ENCODE peak calls at places on chromosomes 5 and 9, in five cellular contexts. One of them, this sample, is unnamed.

GRCh38 chr9:87270241-87271234 is 227.1 kb upstream of the DAPK1 start:
- DNase-seq in left ventricle myocardium inferior: peak; percentile 35
- DNase-seq in psoas muscle: peak; percentile 35
- DNase-seq in WERI-Rb-1: no peak
- DNase-seq in neural progenitor cell: peak; percentile 63
- DNase-seq in this sample: no peak

GRCh38 chr9:93117924-93118862 is 15.9 kb downstream of the NINJ1 start:
- DNase-seq in left ventricle myocardium inferior: peak; percentile 8
- DNase-seq in psoas muscle: peak; percentile 4
- DNase-seq in WERI-Rb-1: no peak
- DNase-seq in neural progenitor cell: no peak
- DNase-seq in this sample: no peak

GRCh38 chr5:61523072-61523471 is 191.0 kb downstream of the ZSWIM6 start:
- DNase-seq in left ventricle myocardium inferior: no peak
- DNase-seq in psoas muscle: no peak
- DNase-seq in WERI-Rb-1: no peak
- DNase-seq in neural progenitor cell: no peak
- DNase-seq in this sample: no peak

GRCh38 chr9:89137548-89138462 is 40.8 kb downstream of the SHC3 start:
- DNase-seq in left ventricle myocardium inferior: peak; percentile 19
- DNase-seq in psoas muscle: peak; percentile 45
- DNase-seq in WERI-Rb-1: no peak
- DNase-seq in neural progenitor cell: no peak
- DNase-seq in this sample: peak; percentile 42

GRCh38 chr5:150500328-150500841 is 7.5 kb upstream of the NDST1 start:
- DNase-seq in left ventricle myocardium inferior: peak; percentile 75
- DNase-seq in psoas muscle: peak; percentile 66
- DNase-seq in WERI-Rb-1: no peak
- DNase-seq in neural progenitor cell: no peak
- DNase-seq in this sample: peak; percentile 63

GRCh38 chr5:143506881-143507552 is 103.5 kb upstream of the NR3C1 start:
- DNase-seq in left ventricle myocardium inferior: no peak
- DNase-seq in psoas muscle: no peak
- DNase-seq in WERI-Rb-1: no peak
- DNase-seq in neural progenitor cell: no peak
- DNase-seq in this sample: no peak

GRCh38 chr5:131854134-131854533 is 57.3 kb upstream of the FNIP1 start:
- DNase-seq in left ventricle myocardium inferior: no peak
- DNase-seq in psoas muscle: no peak
- DNase-seq in WERI-Rb-1: no peak
- DNase-seq in neural progenitor cell: no peak
- DNase-seq in this sample: no peak

GRCh38 chr5:14202462-14202861 is 59.3 kb downstream of the TRIO start:
- DNase-seq in left ventricle myocardium inferior: no peak
- DNase-seq in psoas muscle: no peak
- DNase-seq in WERI-Rb-1: no peak
- DNase-seq in neural progenitor cell: no peak
- DNase-seq in this sample: no peak

GRCh38 chr9:95822583-95823431 is 52.7 kb upstream of the ERCC6L2 start:
- DNase-seq in left ventricle myocardium inferior: no peak
- DNase-seq in psoas muscle: no peak
- DNase-seq in WERI-Rb-1: no peak
- DNase-seq in neural progenitor cell: no peak
- DNase-seq in this sample: no peak

GRCh38 chr9:136110082-136111061 is 8.3 kb downstream of the TMEM250 start:
- DNase-seq in left ventricle myocardium inferior: no peak
- DNase-seq in psoas muscle: no peak
- DNase-seq in WERI-Rb-1: peak; percentile 52
- DNase-seq in neural progenitor cell: peak; percentile 64
- DNase-seq in this sample: no peak

GRCh38 chr5:61626639-61627282 is 294.7 kb downstream of the ZSWIM6 start:
- DNase-seq in left ventricle myocardium inferior: no peak
- DNase-seq in psoas muscle: no peak
- DNase-seq in WERI-Rb-1: no peak
- DNase-seq in neural progenitor cell: no peak
- DNase-seq in this sample: peak; percentile 25

GRCh38 chr9:19683715-19684114 is 105.1 kb downstream of the SLC24A2 start:
- DNase-seq in left ventricle myocardium inferior: no peak
- DNase-seq in psoas muscle: no peak
- DNase-seq in WERI-Rb-1: no peak
- DNase-seq in neural progenitor cell: peak; percentile 5
- DNase-seq in this sample: no peak

GRCh38 chr9:2621678-2622360 is at the start of gene VLDLR:
- DNase-seq in left ventricle myocardium inferior: peak; percentile 68
- DNase-seq in psoas muscle: no peak
- DNase-seq in WERI-Rb-1: peak; percentile 66
- DNase-seq in neural progenitor cell: peak; percentile 82
- DNase-seq in this sample: peak; percentile 64

GRCh38 chr9:68533678-68534077 is 7.0 kb downstream of the TMEM252 start:
- DNase-seq in left ventricle myocardium inferior: no peak
- DNase-seq in psoas muscle: no peak
- DNase-seq in WERI-Rb-1: peak; percentile 67
- DNase-seq in neural progenitor cell: no peak
- DNase-seq in this sample: no peak

GRCh38 chr9:130180516-130180915 is 8.3 kb downstream of the NCS1 start:
- DNase-seq in left ventricle myocardium inferior: no peak
- DNase-seq in psoas muscle: no peak
- DNase-seq in WERI-Rb-1: no peak
- DNase-seq in neural progenitor cell: no peak
- DNase-seq in this sample: no peak

GRCh38 chr9:129109504-129109903 is 1.1 kb downstream of the CRAT start:
- DNase-seq in left ventricle myocardium inferior: no peak
- DNase-seq in psoas muscle: peak; percentile 72
- DNase-seq in WERI-Rb-1: peak; percentile 53
- DNase-seq in neural progenitor cell: peak; percentile 34
- DNase-seq in this sample: peak; percentile 50

GRCh38 chr9:138020120-138020794 is 142.7 kb downstream of the CACNA1B start:
- DNase-seq in left ventricle myocardium inferior: no peak
- DNase-seq in psoas muscle: no peak
- DNase-seq in WERI-Rb-1: no peak
- DNase-seq in neural progenitor cell: no peak
- DNase-seq in this sample: no peak

GRCh38 chr9:93193373-93193725 is 9.4 kb downstream of the WNK2 start:
- DNase-seq in left ventricle myocardium inferior: no peak
- DNase-seq in psoas muscle: no peak
- DNase-seq in WERI-Rb-1: no peak
- DNase-seq in neural progenitor cell: no peak
- DNase-seq in this sample: peak; percentile 85

GRCh38 chr5:173495225-173495904 is 121.1 kb downstream of the BOD1 start:
- DNase-seq in left ventricle myocardium inferior: no peak
- DNase-seq in psoas muscle: no peak
- DNase-seq in WERI-Rb-1: no peak
- DNase-seq in neural progenitor cell: no peak
- DNase-seq in this sample: no peak

GRCh38 chr9:122057211-122057610 is 35.9 kb downstream of the TTLL11 start:
- DNase-seq in left ventricle myocardium inferior: no peak
- DNase-seq in psoas muscle: no peak
- DNase-seq in WERI-Rb-1: no peak
- DNase-seq in neural progenitor cell: no peak
- DNase-seq in this sample: no peak

GRCh38 chr5:2727620-2728019 is 23.9 kb downstream of the IRX2 start:
- DNase-seq in left ventricle myocardium inferior: no peak
- DNase-seq in psoas muscle: no peak
- DNase-seq in WERI-Rb-1: peak; percentile 6
- DNase-seq in neural progenitor cell: no peak
- DNase-seq in this sample: no peak

GRCh38 chr5:138725153-138725884 is 27.9 kb upstream of the CTNNA1 start:
- DNase-seq in left ventricle myocardium inferior: peak; percentile 46
- DNase-seq in psoas muscle: peak; percentile 28
- DNase-seq in WERI-Rb-1: peak; percentile 33
- DNase-seq in neural progenitor cell: peak; percentile 66
- DNase-seq in this sample: no peak

GRCh38 chr9:114378883-114379282 is 8.9 kb downstream of the AKNA start:
- DNase-seq in left ventricle myocardium inferior: no peak
- DNase-seq in psoas muscle: no peak
- DNase-seq in WERI-Rb-1: no peak
- DNase-seq in neural progenitor cell: no peak
- DNase-seq in this sample: no peak
- TF ChIP-seq CTCF in left ventricle myocardium inferior: no peak
- TF ChIP-seq CTCF in psoas muscle: no peak
- TF ChIP-seq CTCF in WERI-Rb-1: no peak
- TF ChIP-seq CTCF in neural progenitor cell: no peak
- TF ChIP-seq CTCF in this sample: no peak

GRCh38 chr9:5608298-5609254 is 20.3 kb upstream of the RIC1 start:
- DNase-seq in left ventricle myocardium inferior: no peak
- DNase-seq in psoas muscle: no peak
- DNase-seq in WERI-Rb-1: no peak
- DNase-seq in neural progenitor cell: no peak
- DNase-seq in this sample: no peak
- H3K4me3 ChIP-seq in left ventricle myocardium inferior: peak overlapping the region; percentile 59
- H3K4me3 ChIP-seq in psoas muscle: peak overlapping the region; percentile 58
- H3K4me3 ChIP-seq in WERI-Rb-1: no peak overlapping the region
- H3K4me3 ChIP-seq in neural progenitor cell: no peak overlapping the region
- H3K4me3 ChIP-seq in this sample: no peak overlapping the region

GRCh38 chr5:10431408-10431807 is 10.3 kb upstream of the ROPN1L start:
- DNase-seq in left ventricle myocardium inferior: no peak
- DNase-seq in psoas muscle: no peak
- DNase-seq in WERI-Rb-1: no peak
- DNase-seq in neural progenitor cell: no peak
- DNase-seq in this sample: no peak
- H3K36me3 ChIP-seq in left ventricle myocardium inferior: peaks cover 92% of the 10 kb centered on the region
- H3K36me3 ChIP-seq in psoas muscle: peaks cover 98% of the 10 kb centered on the region
- H3K36me3 ChIP-seq in WERI-Rb-1: peaks cover 82% of the 10 kb centered on the region
- H3K36me3 ChIP-seq in neural progenitor cell: peaks cover 13% of the 10 kb centered on the region
- H3K36me3 ChIP-seq in this sample: no peaks in the 10 kb centered on the region

GRCh38 chr5:107389130-107389553 is 281.6 kb downstream of the EFNA5 start:
- DNase-seq in left ventricle myocardium inferior: no peak
- DNase-seq in psoas muscle: no peak
- DNase-seq in WERI-Rb-1: no peak
- DNase-seq in neural progenitor cell: no peak
- DNase-seq in this sample: peak; percentile 24
- TF ChIP-seq CTCF in left ventricle myocardium inferior: peak; percentile 33
- TF ChIP-seq CTCF in psoas muscle: no peak
- TF ChIP-seq CTCF in WERI-Rb-1: no peak
- TF ChIP-seq CTCF in neural progenitor cell: no peak
- TF ChIP-seq CTCF in this sample: no peak

DNA sequence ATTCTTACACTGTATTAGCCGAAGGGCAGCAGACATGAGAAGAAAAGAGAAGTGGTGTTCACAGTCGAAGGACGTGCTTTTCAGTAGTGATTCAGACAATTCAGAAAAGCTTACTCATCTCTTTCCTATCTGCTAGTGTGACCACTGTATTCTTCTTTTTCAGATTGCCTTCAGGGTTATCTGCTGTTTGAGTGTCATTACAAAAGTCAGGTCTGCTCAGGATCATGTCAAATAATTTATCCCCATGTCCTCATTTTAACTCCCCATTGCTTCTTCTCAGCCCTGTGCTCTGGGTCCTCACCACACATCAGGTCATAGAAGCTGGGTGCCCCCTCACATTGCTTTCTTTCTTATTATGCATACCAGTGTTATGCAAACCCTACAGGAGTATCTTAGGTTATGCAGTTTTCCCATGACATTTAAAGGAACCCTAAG is 394.0 kb downstream of the CETN3 start:
- DNase-seq in left ventricle myocardium inferior: no peak
- DNase-seq in psoas muscle: no peak
- DNase-seq in WERI-Rb-1: no peak
- DNase-seq in neural progenitor cell: no peak
- DNase-seq in this sample: no peak
- H3K4me3 ChIP-seq in left ventricle myocardium inferior: no peak overlapping the region
- H3K4me3 ChIP-seq in psoas muscle: no peak overlapping the region
- H3K4me3 ChIP-seq in WERI-Rb-1: no peak overlapping the region
- H3K4me3 ChIP-seq in neural progenitor cell: no peak overlapping the region
- H3K4me3 ChIP-seq in this sample: no peak overlapping the region

GRCh38 chr5:142003266-142003800 is 9.5 kb downstream of the GNPDA1 start:
- DNase-seq in left ventricle myocardium inferior: no peak
- DNase-seq in psoas muscle: no peak
- DNase-seq in WERI-Rb-1: no peak
- DNase-seq in neural progenitor cell: no peak
- DNase-seq in this sample: no peak

GRCh38 chr5:142000176-142000575 is 12.7 kb downstream of the GNPDA1 start:
- DNase-seq in left ventricle myocardium inferior: no peak
- DNase-seq in psoas muscle: no peak
- DNase-seq in WERI-Rb-1: no peak
- DNase-seq in neural progenitor cell: no peak
- DNase-seq in this sample: no peak

GRCh38 chr5:141995656-141996055 is 17.2 kb downstream of the GNPDA1 start:
- DNase-seq in left ventricle myocardium inferior: no peak
- DNase-seq in psoas muscle: no peak
- DNase-seq in WERI-Rb-1: no peak
- DNase-seq in neural progenitor cell: no peak
- DNase-seq in this sample: no peak

GRCh38 chr5:141997358-141998006 is 15.3 kb downstream of the GNPDA1 start:
- DNase-seq in left ventricle myocardium inferior: no peak
- DNase-seq in psoas muscle: no peak
- DNase-seq in WERI-Rb-1: no peak
- DNase-seq in neural progenitor cell: no peak
- DNase-seq in this sample: no peak

GRCh38 chr5:142000709-142001484 is 11.9 kb downstream of the GNPDA1 start:
- DNase-seq in left ventricle myocardium inferior: no peak
- DNase-seq in psoas muscle: no peak
- DNase-seq in WERI-Rb-1: peak; percentile 33
- DNase-seq in neural progenitor cell: peak; percentile 61
- DNase-seq in this sample: no peak
- H3K36me3 ChIP-seq in left ventricle myocardium inferior: peaks cover 58% of the 10 kb centered on the region
- H3K36me3 ChIP-seq in psoas muscle: peaks cover 94% of the 10 kb centered on the region
- H3K36me3 ChIP-seq in WERI-Rb-1: peaks cover 57% of the 10 kb centered on the region
- H3K36me3 ChIP-seq in neural progenitor cell: no peaks in the 10 kb centered on the region
- H3K36me3 ChIP-seq in this sample: peaks cover 5% of the 10 kb centered on the region

DNA sequence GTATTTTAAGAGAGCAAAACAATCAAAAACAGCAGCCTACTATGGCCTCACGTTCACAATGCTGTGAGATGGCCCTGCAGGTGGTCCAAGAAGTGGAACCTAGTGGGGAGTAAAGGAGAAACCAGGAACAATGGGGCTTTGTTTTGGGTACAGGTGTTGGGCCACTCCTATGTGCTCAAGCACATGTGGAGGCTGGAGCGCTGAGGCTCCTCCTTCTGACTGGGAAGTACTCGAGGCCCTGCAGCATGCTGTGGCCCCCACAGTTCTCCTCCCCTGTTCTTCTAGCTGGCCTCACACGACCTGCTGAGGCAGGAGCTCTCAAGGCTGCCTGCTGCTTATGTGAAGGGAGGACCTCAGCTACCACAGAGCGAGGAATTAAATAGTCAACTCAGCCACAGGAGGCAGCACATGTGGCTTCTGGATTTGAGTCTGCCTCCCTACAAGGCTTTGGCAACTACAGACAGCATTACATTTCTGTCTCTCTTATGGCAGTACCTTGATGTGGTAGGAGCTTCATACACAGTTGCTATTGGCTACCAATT is 482.3 kb downstream of the SPOCK1 start:
- DNase-seq in left ventricle myocardium inferior: no peak
- DNase-seq in psoas muscle: no peak
- DNase-seq in WERI-Rb-1: peak; percentile 29
- DNase-seq in neural progenitor cell: peak; percentile 20
- DNase-seq in this sample: no peak
- TF ChIP-seq CTCF in left ventricle myocardium inferior: no peak
- TF ChIP-seq CTCF in psoas muscle: no peak
- TF ChIP-seq CTCF in WERI-Rb-1: peak; percentile 21
- TF ChIP-seq CTCF in neural progenitor cell: no peak
- TF ChIP-seq CTCF in this sample: no peak

This sample was measured in colonic mucosa.